ENCODE peak calls at places on chromosomes 2 and 18, in seven cellular contexts. G is esophagus squamous epithelium; C is CD4-positive, alpha-beta T cell; P is stomach; S is right lobe of liver; Y is RWPE1; F is IMR-90. M is an unnamed sample.

GRCh38 chr18:59376351-59376935 is 17.4 kb upstream of the LMAN1 start:
- DNase-seq in G (no peak), C (no peak), P (no peak), S (no peak), Y (no peak), F (no peak), M (no peak)

GRCh38 chr2:162221064-162221463 is 22.2 kb downstream of the FAP start:
- DNase-seq in G (no peak), C (peak), P (peak), S (peak), Y (peak), F (peak), M (peak)

GRCh38 chr2:75464348-75464946 is 96.3 kb downstream of the EVA1A start:
- DNase-seq in G (no peak), C (no peak), P (no peak), S (no peak), Y (peak), F (peak), M (no peak)

GRCh38 chr2:157327200-157327599 is 1.6 kb upstream of the ERMN start:
- DNase-seq in G (no peak), C (no peak), P (no peak), S (no peak), Y (no peak), F (no peak), M (no peak)

GRCh38 chr2:163044116-163044515 is 205.5 kb upstream of the KCNH7 start:
- DNase-seq in G (no peak), C (no peak), P (no peak), S (no peak), Y (no peak), F (no peak), M (no peak)

GRCh38 chr2:144166743-144167142 is 353.2 kb downstream of the ZEB2 start:
- DNase-seq in G (no peak), C (no peak), P (no peak), S (no peak), Y (no peak), F (no peak), M (no peak)

GRCh38 chr2:162821176-162821575 is 17.4 kb downstream of the KCNH7 start:
- DNase-seq in G (no peak), C (no peak), P (no peak), S (no peak), Y (no peak), F (no peak), M (no peak)

GRCh38 chr2:46814160-46814559 is 101.4 kb downstream of the MCFD2 start:
- DNase-seq in G (no peak), C (no peak), P (no peak), S (no peak), Y (no peak), F (peak), M (peak)

GRCh38 chr2:150292807-150293206 is 194.7 kb downstream of the RND3 start:
- DNase-seq in G (no peak), C (no peak), P (no peak), S (no peak), Y (no peak), F (peak), M (no peak)

GRCh38 chr18:35590935-35591334 is 9.4 kb downstream of the GALNT1 start:
- DNase-seq in G (no peak), C (no peak), P (no peak), S (no peak), Y (no peak), F (peak), M (no peak)

GRCh38 chr2:109410021-109410815 is 203.5 kb downstream of the SEPTIN10 start:
- DNase-seq in G (no peak), C (no peak), P (no peak), S (no peak), Y (no peak), F (peak), M (no peak)

GRCh38 chr18:6752200-6752873 is 22.8 kb downstream of the ARHGAP28 start:
- DNase-seq in G (no peak), C (no peak), P (no peak), S (no peak), Y (no peak), F (peak), M (no peak)

GRCh38 chr18:28078849-28079248 is 98.1 kb downstream of the CDH2 start:
- DNase-seq in G (no peak), C (no peak), P (no peak), S (no peak), Y (no peak), F (peak), M (no peak)

GRCh38 chr2:204505946-204506345 is 39.3 kb upstream of the PARD3B start:
- DNase-seq in G (no peak), C (no peak), P (no peak), S (no peak), Y (no peak), F (peak), M (no peak)

GRCh38 chr2:71505086-71505769 is 51.9 kb downstream of the DYSF start:
- DNase-seq in G (no peak), C (no peak), P (no peak), S (no peak), Y (no peak), F (no peak), M (no peak)

GRCh38 chr2:205612661-205613060 is 69.6 kb upstream of the NRP2 start:
- DNase-seq in G (no peak), C (no peak), P (no peak), S (no peak), Y (no peak), F (no peak), M (no peak)

GRCh38 chr2:28471214-28471613 is 24.6 kb upstream of the PLB1 start:
- DNase-seq in G (no peak), C (no peak), P (no peak), S (no peak), Y (peak), F (no peak), M (no peak)

GRCh38 chr2:35343135-35343534 is 1012.4 kb upstream of the CRIM1 start:
- DNase-seq in G (no peak), C (no peak), P (no peak), S (no peak), Y (no peak), F (no peak), M (no peak)

GRCh38 chr2:196112408-196113039 is 43.9 kb upstream of the DNAH7 start:
- DNase-seq in G (no peak), C (no peak), P (no peak), S (no peak), Y (peak), F (peak), M (no peak)

GRCh38 chr2:208135794-208136369 is 6.3 kb upstream of the CRYGC start:
- DNase-seq in G (no peak), C (no peak), P (no peak), S (no peak), Y (no peak), F (no peak), M (no peak)

GRCh38 chr18:48129621-48130082 is 199.2 kb upstream of the SMAD2 start:
- DNase-seq in G (no peak), C (no peak), P (no peak), S (no peak), Y (no peak), F (no peak), M (no peak)

GRCh38 chr18:54774423-54774822 is 53.9 kb upstream of the RAB27B start:
- DNase-seq in G (no peak), C (no peak), P (no peak), S (no peak), Y (no peak), F (peak), M (no peak)

GRCh38 chr18:74778191-74778847 is 180.6 kb downstream of the ZNF407 start:
- DNase-seq in G (no peak), C (no peak), P (no peak), S (no peak), Y (no peak), F (peak), M (no peak)

GRCh38 chr2:118841450-118841827 is 6.0 kb downstream of the EN1 start:
- DNase-seq in G (no peak), C (no peak), P (no peak), S (no peak), Y (no peak), F (no peak), M (no peak)

GRCh38 chr2:692349-692748 is 15.1 kb upstream of the TMEM18 start:
- DNase-seq in G (no peak), C (no peak), P (no peak), S (no peak), Y (no peak), F (no peak), M (no peak)

GRCh38 chr18:13520306-13520705 is 206.1 kb downstream of the FAM210A start:
- DNase-seq in G (no peak), C (no peak), P (no peak), S (no peak), Y (no peak), F (no peak), M (no peak)

GRCh38 chr2:189178007-189178406 is 1.6 kb downstream of the COL5A2 start:
- DNase-seq in G (no peak), C (no peak), P (no peak), S (no peak), Y (peak), F (peak), M (no peak)
- TF ChIP-seq CTCF in G (no peak), C (no peak), P (peak), S (peak), Y (peak), F (peak), M (no peak)

GRCh38 chr2:226137201-226137811 is 662.3 kb downstream of the IRS1 start:
- DNase-seq in G (no peak), C (no peak), P (no peak), S (no peak), Y (peak), F (peak), M (no peak)

GRCh38 chr2:226136739-226137138 is 662.9 kb downstream of the IRS1 start:
- DNase-seq in G (no peak), C (no peak), P (no peak), S (no peak), Y (no peak), F (no peak), M (no peak)

GRCh38 chr2:226140594-226140993 is 659.0 kb downstream of the IRS1 start:
- DNase-seq in G (no peak), C (no peak), P (no peak), S (no peak), Y (no peak), F (no peak), M (no peak)

GRCh38 chr2:226132632-226133215 is 666.9 kb downstream of the IRS1 start:
- DNase-seq in G (no peak), C (no peak), P (no peak), S (no peak), Y (no peak), F (no peak), M (no peak)

DNA sequence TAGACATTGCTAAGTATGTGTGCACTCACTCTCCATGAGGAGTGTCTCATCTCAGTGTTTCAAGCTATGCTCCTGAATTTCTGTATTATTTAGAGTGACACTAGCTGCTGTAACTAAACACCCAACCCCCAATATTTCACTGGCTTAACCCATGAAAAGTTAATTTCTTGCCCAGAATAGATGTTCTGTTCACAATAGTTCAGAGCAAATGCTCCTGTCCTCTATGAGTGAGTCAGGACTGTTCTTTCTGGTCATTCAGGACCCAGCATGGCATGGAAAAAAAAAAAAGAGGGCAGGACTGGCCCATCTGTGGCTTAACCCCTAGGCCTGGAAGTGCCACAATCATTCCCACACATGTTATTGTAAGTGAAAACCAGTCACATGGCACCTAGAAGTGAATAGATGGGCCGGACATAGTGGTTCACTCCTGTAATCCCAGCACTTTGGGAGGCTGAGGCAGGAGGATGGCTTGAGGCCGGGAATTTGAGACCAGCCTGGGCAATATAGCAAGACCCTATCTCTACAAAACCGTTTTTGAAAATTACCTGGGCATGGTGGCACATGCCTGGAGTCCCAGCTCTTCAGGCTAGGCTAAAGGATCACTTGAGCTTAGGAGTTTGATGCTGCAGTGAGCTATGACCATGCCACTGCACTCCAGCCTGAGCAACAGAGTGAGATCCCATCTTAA is 663.6 kb downstream of the IRS1 start:
- DNase-seq in G (no peak), C (no peak), P (no peak), S (no peak), Y (no peak), F (no peak), M (no peak)
- H3K27ac ChIP-seq in G (no peak), C (no peak), P (peak), S (no peak), Y (peak), F (no peak), M (no peak)

GRCh38 chr2:240615409-240615808 is 9.9 kb upstream of the GPR35 start:
- DNase-seq in G (no peak), C (no peak), P (no peak), S (no peak), Y (no peak), F (no peak), M (no peak)
- TF ChIP-seq CTCF in G (no peak), C (no peak), P (no peak), S (no peak), Y (no peak), F (no peak), M (no peak)

GRCh38 chr2:84995826-84996225 is 24.9 kb downstream of the KCMF1 start:
- DNase-seq in G (no peak), C (no peak), P (no peak), S (no peak), Y (no peak), F (no peak), M (no peak)
- H3K27ac ChIP-seq in G (no peak), C (no peak), P (no peak), S (no peak), Y (no peak), F (peak), M (no peak)

GRCh38 chr18:75857558-75857957 is 430.1 kb upstream of the SMIM21 start:
- DNase-seq in G (no peak), C (no peak), P (no peak), S (no peak), Y (no peak), F (no peak), M (no peak)

GRCh38 chr18:75859533-75859932 is 432.0 kb upstream of the SMIM21 start:
- DNase-seq in G (no peak), C (no peak), P (no peak), S (no peak), Y (no peak), F (no peak), M (no peak)

GRCh38 chr18:75854808-75855207 is 427.3 kb upstream of the SMIM21 start:
- DNase-seq in G (no peak), C (no peak), P (no peak), S (no peak), Y (no peak), F (no peak), M (no peak)

GRCh38 chr18:75858754-75859153 is 431.3 kb upstream of the SMIM21 start:
- DNase-seq in G (no peak), C (no peak), P (no peak), S (no peak), Y (no peak), F (no peak), M (no peak)

DNA sequence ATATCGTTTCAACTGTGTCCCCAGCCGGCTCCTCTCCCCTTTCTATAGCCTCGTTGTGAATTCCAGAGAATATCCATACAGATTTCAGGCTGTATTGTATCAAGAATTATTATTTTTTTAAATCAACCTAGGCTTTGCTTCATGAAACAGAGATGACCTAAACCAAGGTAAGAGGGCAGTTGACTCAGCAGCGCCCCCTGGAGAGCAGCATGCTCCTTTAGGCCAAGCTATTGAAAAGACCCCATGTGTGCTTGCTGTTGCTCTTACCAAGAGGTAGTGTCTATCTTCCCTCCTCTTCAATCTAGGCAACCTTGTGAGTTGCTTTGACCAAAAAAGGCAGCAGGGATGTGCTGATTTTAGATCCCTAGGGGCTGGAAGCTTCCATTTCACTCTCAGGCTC is 426.7 kb upstream of the SMIM21 start:
- DNase-seq in G (no peak), C (no peak), P (no peak), S (no peak), Y (no peak), F (no peak), M (no peak)
- TF ChIP-seq CTCF in G (no peak), C (no peak), P (no peak), S (peak), Y (peak), F (no peak), M (no peak)

GRCh38 chr18:77115461-77115907 is 17.1 kb downstream of the MBP start:
- DNase-seq in G (no peak), C (no peak), P (no peak), S (peak), Y (no peak), F (no peak), M (no peak)

GRCh38 chr18:77112161-77112801 is 20.3 kb downstream of the MBP start:
- DNase-seq in G (no peak), C (no peak), P (no peak), S (peak), Y (no peak), F (no peak), M (peak)

GRCh38 chr18:77114564-77115391 is 17.8 kb downstream of the MBP start:
- DNase-seq in G (peak), C (no peak), P (peak), S (peak), Y (peak), F (peak), M (peak)

GRCh38 chr18:77113361-77114069 is 19.1 kb downstream of the MBP start:
- DNase-seq in G (no peak), C (no peak), P (no peak), S (peak), Y (no peak), F (no peak), M (peak)

GRCh38 chr18:77114070-77114563 is 18.5 kb downstream of the MBP start:
- DNase-seq in G (no peak), C (no peak), P (no peak), S (no peak), Y (no peak), F (no peak), M (no peak)
- H3K27ac ChIP-seq in G (peak), C (peak), P (peak), S (peak), Y (peak), F (no peak), M (peak)